ENCODE peak calls at places on chromosome 15, in seven cellular contexts. A is GM12891, I is IMR-90, C is tibial nerve, S is erythroblast, V is ovary, K is HCT116. R is an unnamed sample.

GRCh38 chr15:29939404-29939803 is 117.1 kb upstream of the TJP1 start:
- DNase-seq in A (no peak), I (peak; percentile 47), C (no peak), S (no peak), V (no peak), K (no peak), R (peak; percentile 47)

GRCh38 chr15:29870495-29871151 is 48.4 kb upstream of the TJP1 start:
- DNase-seq in A (no peak), I (no peak), C (no peak), S (no peak), V (peak; percentile 72), K (no peak), R (no peak)

GRCh38 chr15:38073278-38073930 is 139.0 kb downstream of the TMCO5A start:
- DNase-seq in A (no peak), I (peak; percentile 35), C (no peak), S (peak; percentile 4), V (peak; percentile 53), K (peak; percentile 28), R (peak; percentile 8)

GRCh38 chr15:98649621-98649995 is 1.3 kb downstream of the IGF1R start:
- DNase-seq in A (peak; percentile 30), I (no peak), C (no peak), S (peak; percentile 68), V (peak; percentile 33), K (no peak), R (no peak)

GRCh38 chr15:57234156-57234555 is 142.1 kb upstream of the CGNL1 start:
- DNase-seq in A (no peak), I (no peak), C (no peak), S (no peak), V (no peak), K (no peak), R (no peak)

GRCh38 chr15:65192016-65192415 is 6.9 kb upstream of the CLPX start:
- DNase-seq in A (no peak), I (peak; percentile 13), C (no peak), S (peak; percentile 32), V (no peak), K (peak; percentile 49), R (no peak)

GRCh38 chr15:66287461-66288055 is 5.8 kb upstream of the DIS3L start:
- DNase-seq in A (no peak), I (peak; percentile 14), C (no peak), S (peak; percentile 41), V (no peak), K (no peak), R (no peak)

GRCh38 chr15:26314577-26314976 is 451.4 kb upstream of the ATP10A start:
- DNase-seq in A (no peak), I (no peak), C (no peak), S (no peak), V (no peak), K (no peak), R (no peak)

GRCh38 chr15:85771781-85772445 is 22.8 kb downstream of the KLHL25 start:
- DNase-seq in A (no peak), I (peak; percentile 13), C (peak; percentile 46), S (no peak), V (peak; percentile 60), K (no peak), R (no peak)

GRCh38 chr15:82021992-82022391 is 23.8 kb downstream of the MEX3B start:
- DNase-seq in A (no peak), I (peak; percentile 60), C (no peak), S (no peak), V (peak; percentile 64), K (no peak), R (no peak)

GRCh38 chr15:79035814-79036213 is 54.8 kb downstream of the RASGRF1 start:
- DNase-seq in A (no peak), I (no peak), C (no peak), S (no peak), V (no peak), K (no peak), R (no peak)

GRCh38 chr15:31522056-31522455 is 195.4 kb downstream of the KLF13 start:
- DNase-seq in A (no peak), I (no peak), C (no peak), S (peak; percentile 27), V (no peak), K (no peak), R (no peak)

GRCh38 chr15:99475754-99476412 is 89.9 kb upstream of the MEF2A start:
- DNase-seq in A (no peak), I (no peak), C (no peak), S (no peak), V (no peak), K (no peak), R (no peak)

GRCh38 chr15:61654004-61654740 is 406.1 kb downstream of the VPS13C start:
- DNase-seq in A (no peak), I (no peak), C (no peak), S (no peak), V (no peak), K (no peak), R (no peak)

GRCh38 chr15:100454148-100454547 is 74.6 kb downstream of the CERS3 start:
- DNase-seq in A (no peak), I (no peak), C (no peak), S (no peak), V (no peak), K (no peak), R (no peak)

GRCh38 chr15:29420188-29420587 is 150.6 kb upstream of the NSMCE3 start:
- DNase-seq in A (no peak), I (no peak), C (no peak), S (no peak), V (no peak), K (no peak), R (no peak)

GRCh38 chr15:55990516-55990915 is 2.9 kb downstream of the NEDD4 start:
- DNase-seq in A (no peak), I (no peak), C (no peak), S (no peak), V (no peak), K (no peak), R (no peak)

GRCh38 chr15:48646364-48646763 is 855 bp upstream of the FBN1 start:
- DNase-seq in A (no peak), I (no peak), C (no peak), S (no peak), V (peak; percentile 28), K (no peak), R (no peak)

GRCh38 chr15:65085990-65086679 is 9.6 kb downstream of the KBTBD13 start:
- DNase-seq in A (no peak), I (peak; percentile 16), C (no peak), S (peak; percentile 11), V (no peak), K (peak; percentile 49), R (no peak)

GRCh38 chr15:33154366-33155166 is 39.9 kb downstream of the FMN1 start:
- DNase-seq in A (no peak), I (peak; percentile 55), C (peak; percentile 14), S (no peak), V (no peak), K (no peak), R (peak; percentile 37)
- TF ChIP-seq POLR2A in A (no peak), I (no peak), C (no peak), S (no peak), V (no peak), K (no peak), R (no peak)

GRCh38 chr15:59256538-59256937 is 49.9 kb downstream of the LDHAL6B start:
- DNase-seq in A (no peak), I (no peak), C (no peak), S (no peak), V (no peak), K (no peak), R (no peak)

GRCh38 chr15:59258317-59258716 is 51.7 kb downstream of the LDHAL6B start:
- DNase-seq in A (no peak), I (no peak), C (no peak), S (no peak), V (no peak), K (no peak), R (no peak)

GRCh38 chr15:59259137-59259943 is 52.7 kb downstream of the LDHAL6B start:
- DNase-seq in A (no peak), I (no peak), C (no peak), S (no peak), V (no peak), K (no peak), R (no peak)

GRCh38 chr15:59252137-59252536 is 45.5 kb downstream of the LDHAL6B start:
- DNase-seq in A (no peak), I (no peak), C (no peak), S (no peak), V (no peak), K (no peak), R (no peak)

DNA sequence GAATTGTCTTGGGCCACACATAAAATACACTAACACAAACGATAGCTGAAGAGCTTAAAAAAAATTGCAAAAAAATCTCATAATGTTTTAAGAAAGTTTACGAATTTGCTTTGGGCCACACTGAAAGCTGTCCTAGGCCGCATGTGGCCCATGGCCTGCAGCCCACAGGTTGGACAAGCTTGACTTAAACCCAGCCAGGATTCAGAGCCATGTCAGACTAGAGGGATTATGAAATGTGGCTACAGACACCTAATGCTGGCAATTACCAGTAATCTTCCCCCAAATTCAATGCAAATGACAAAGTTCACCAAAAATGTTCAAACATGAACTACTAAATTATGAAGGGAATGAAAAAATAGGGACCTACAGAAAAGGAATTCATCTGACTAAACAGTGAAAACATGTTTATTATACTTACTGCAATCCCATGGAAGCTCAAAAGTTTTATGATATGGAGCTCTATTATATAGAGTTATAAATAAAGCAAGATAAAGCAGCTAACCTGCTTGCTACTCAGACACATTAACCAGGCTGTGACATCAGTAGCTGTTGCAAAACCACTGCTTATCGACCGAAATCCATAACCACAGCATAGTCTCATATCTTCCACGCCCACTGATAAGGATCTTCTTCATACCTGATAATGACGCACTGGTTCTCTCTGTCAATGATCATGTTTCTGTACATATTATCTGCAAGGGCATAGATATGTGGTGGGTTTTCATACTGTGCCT is 49.2 kb downstream of the LDHAL6B start:
- DNase-seq in A (no peak), I (peak; percentile 5), C (no peak), S (no peak), V (no peak), K (peak; percentile 83), R (no peak)
- TF ChIP-seq POLR2A in A (no peak), I (no peak), C (no peak), S (no peak), V (no peak), K (no peak), R (no peak)

DNA sequence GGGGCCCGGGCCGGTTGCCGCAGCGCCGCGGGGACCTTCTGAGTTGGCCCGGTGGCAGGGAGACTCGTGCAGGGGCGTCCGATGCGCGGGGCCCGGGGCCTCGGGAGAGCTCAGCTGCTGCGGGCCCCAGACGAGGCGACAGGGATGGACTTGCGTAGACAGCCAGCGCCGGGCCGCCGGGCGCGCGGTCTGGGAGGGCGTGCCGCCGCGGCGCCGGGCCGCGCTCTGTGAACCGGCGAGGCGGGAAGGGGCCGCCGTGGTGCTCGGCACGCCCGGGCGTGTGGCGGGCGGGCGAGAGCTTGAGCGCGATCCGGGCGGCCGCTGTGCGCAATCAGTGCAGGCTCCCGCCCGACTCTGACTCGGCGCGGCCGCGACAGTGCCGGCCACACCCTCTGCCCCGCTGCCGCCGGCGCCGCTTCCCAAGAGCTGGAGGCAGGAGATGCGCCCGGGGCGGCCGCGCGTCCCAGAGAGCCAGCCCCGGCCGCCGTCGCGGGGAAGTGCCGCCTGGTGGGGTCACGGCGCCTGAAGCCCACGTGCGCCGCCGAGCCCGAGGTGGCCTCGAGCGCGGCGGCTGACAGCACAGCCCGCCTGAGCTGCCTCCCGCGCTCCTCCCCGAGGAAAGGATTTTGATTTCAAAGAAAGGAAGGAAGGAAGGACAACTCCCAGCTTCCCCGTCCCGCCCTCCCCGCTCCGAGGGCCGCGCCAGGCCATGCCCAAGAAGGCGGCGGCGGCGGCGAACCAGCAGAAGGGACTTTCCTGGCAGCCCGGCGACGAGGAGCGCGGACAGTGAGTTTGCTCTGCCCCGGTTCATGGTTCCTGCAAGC is 669 bp downstream of the TLNRD1 start:
- DNase-seq in A (no peak), I (peak; percentile 35), C (peak; percentile 43), S (peak; percentile 41), V (peak; percentile 36), K (no peak), R (no peak)
- TF ChIP-seq POLR2A in A (peak; percentile 21), I (no peak), C (peak; percentile 11), S (no peak), V (peak; percentile 32), K (no peak), R (peak; percentile 30)

GRCh38 chr15:64035525-64035924 is 10.8 kb downstream of the DAPK2 start:
- DNase-seq in A (no peak), I (no peak), C (no peak), S (no peak), V (no peak), K (no peak), R (no peak)
- TF ChIP-seq POLR2A in A (no peak), I (no peak), C (no peak), S (no peak), V (no peak), K (no peak), R (no peak)